ENCODE peak calls at places on chromosomes 12 and 14, in eight cellular contexts. E, Q, W, V, I, Z, J and U are unnamed samples.

GRCh38 chr14:105144231-105144665 is 24.3 kb downstream of the JAG2 start:
- DNase-seq in V (no peak), W (no peak), Q (no peak), Z (no peak), E (no peak), I (no peak), J (no peak), U (no peak)

GRCh38 chr14:68977137-68977740 is 1.9 kb downstream of the ACTN1 start:
- DNase-seq in W (no peak), I (no peak), V (no peak), E (peak; percentile 63), Z (no peak), J (peak; percentile 12), Q (no peak), U (no peak)

GRCh38 chr14:77547512-77547911 is 48.9 kb upstream of the ISM2 start:
- DNase-seq in Z (no peak), I (no peak), E (no peak), Q (no peak), W (no peak), V (no peak), J (no peak), U (no peak)

GRCh38 chr12:674272-674781 is 11.1 kb upstream of the NINJ2 start:
- DNase-seq in V (no peak), Q (no peak), Z (no peak), I (no peak), E (no peak), J (peak; percentile 31), W (no peak), U (no peak)

GRCh38 chr12:9049520-9050133 is 60.3 kb downstream of the KLRG1 start:
- DNase-seq in Z (no peak), W (no peak), J (peak; percentile 59), V (peak; percentile 29), I (peak; percentile 18), E (peak; percentile 52), Q (no peak), U (no peak)

GRCh38 chr12:116062698-116063097 is 214.8 kb downstream of the MED13L start:
- DNase-seq in W (peak; percentile 33), I (no peak), Z (no peak), Q (no peak), V (no peak), E (no peak), J (no peak), U (no peak)

GRCh38 chr12:119417440-119417839 is 82.9 kb downstream of the CCDC60 start:
- DNase-seq in E (no peak), J (no peak), Z (no peak), W (no peak), I (no peak), Q (no peak), V (no peak), U (no peak)

GRCh38 chr12:26153421-26154154 is 28.8 kb upstream of the BHLHE41 start:
- DNase-seq in Q (no peak), E (no peak), W (no peak), V (peak; percentile 82), J (peak; percentile 57), I (peak; percentile 85), Z (peak; percentile 59), U (no peak)

GRCh38 chr12:25992026-25992782 is 33.7 kb downstream of the RASSF8 start:
- DNase-seq in Z (peak; percentile 25), I (no peak), W (no peak), Q (no peak), J (no peak), V (peak; percentile 8), E (no peak), U (no peak)

GRCh38 chr14:77505031-77505430 is 6.4 kb upstream of the ISM2 start:
- DNase-seq in E (no peak), I (no peak), V (no peak), Z (no peak), W (no peak), Q (no peak), J (no peak), U (no peak)

GRCh38 chr14:22774011-22774706 is 7.7 kb downstream of the OXA1L start:
- DNase-seq in Q (no peak), E (peak; percentile 29), I (no peak), J (no peak), V (no peak), Z (no peak), W (no peak), U (no peak)

GRCh38 chr12:91326043-91327027 is 143.7 kb upstream of the DCN start:
- DNase-seq in I (no peak), V (peak; percentile 43), E (peak; percentile 63), W (peak; percentile 96), Q (peak; percentile 34), Z (peak; percentile 52), J (peak; percentile 61), U (no peak)

GRCh38 chr12:97109441-97109840 is 202.4 kb downstream of the NEDD1 start:
- DNase-seq in V (no peak), W (no peak), I (no peak), Q (no peak), E (no peak), Z (no peak), J (no peak), U (no peak)

GRCh38 chr14:65949711-65950516 is 536.3 kb upstream of the CCDC196 start:
- DNase-seq in E (no peak), Q (no peak), W (no peak), J (no peak), I (no peak), V (peak; percentile 11), Z (peak; percentile 70), U (no peak)

GRCh38 chr14:72401632-72402428 is 469.6 kb downstream of the RGS6 start:
- DNase-seq in E (no peak), Z (no peak), V (no peak), I (no peak), W (no peak), Q (no peak), J (no peak), U (no peak)

GRCh38 chr12:128976120-128976519 is 122.8 kb downstream of the GLT1D1 start:
- DNase-seq in I (no peak), Z (peak; percentile 36), W (no peak), J (peak; percentile 13), V (no peak), Q (peak; percentile 26), E (peak; percentile 87), U (no peak)

GRCh38 chr14:100982764-100983163 is 79.2 kb upstream of the RTL1 start:
- DNase-seq in Q (no peak), Z (no peak), V (peak; percentile 13), J (no peak), E (no peak), W (no peak), I (no peak), U (no peak)

GRCh38 chr12:6842075-6842474 is 1.4 kb downstream of the GNB3 start:
- DNase-seq in E (no peak), V (no peak), W (no peak), Z (no peak), Q (no peak), J (no peak), I (no peak), U (no peak)

GRCh38 chr14:81427348-81428058 is 27.4 kb upstream of the STON2 start:
- DNase-seq in V (no peak), J (peak; percentile 89), E (peak; percentile 22), W (no peak), I (no peak), Z (no peak), Q (no peak), U (no peak)

GRCh38 chr12:102950107-102950949 is 7.1 kb upstream of the ASCL1 start:
- DNase-seq in Z (peak; percentile 46), I (no peak), Q (peak; percentile 54), V (no peak), W (no peak), J (no peak), E (peak; percentile 83), U (no peak)
- TF ChIP-seq CTCF in Z (peak; percentile 16), I (no peak), Q (peak; percentile 54), V (no peak), W (peak; percentile 12), J (no peak), E (peak; percentile 57), U (no peak)

DNA sequence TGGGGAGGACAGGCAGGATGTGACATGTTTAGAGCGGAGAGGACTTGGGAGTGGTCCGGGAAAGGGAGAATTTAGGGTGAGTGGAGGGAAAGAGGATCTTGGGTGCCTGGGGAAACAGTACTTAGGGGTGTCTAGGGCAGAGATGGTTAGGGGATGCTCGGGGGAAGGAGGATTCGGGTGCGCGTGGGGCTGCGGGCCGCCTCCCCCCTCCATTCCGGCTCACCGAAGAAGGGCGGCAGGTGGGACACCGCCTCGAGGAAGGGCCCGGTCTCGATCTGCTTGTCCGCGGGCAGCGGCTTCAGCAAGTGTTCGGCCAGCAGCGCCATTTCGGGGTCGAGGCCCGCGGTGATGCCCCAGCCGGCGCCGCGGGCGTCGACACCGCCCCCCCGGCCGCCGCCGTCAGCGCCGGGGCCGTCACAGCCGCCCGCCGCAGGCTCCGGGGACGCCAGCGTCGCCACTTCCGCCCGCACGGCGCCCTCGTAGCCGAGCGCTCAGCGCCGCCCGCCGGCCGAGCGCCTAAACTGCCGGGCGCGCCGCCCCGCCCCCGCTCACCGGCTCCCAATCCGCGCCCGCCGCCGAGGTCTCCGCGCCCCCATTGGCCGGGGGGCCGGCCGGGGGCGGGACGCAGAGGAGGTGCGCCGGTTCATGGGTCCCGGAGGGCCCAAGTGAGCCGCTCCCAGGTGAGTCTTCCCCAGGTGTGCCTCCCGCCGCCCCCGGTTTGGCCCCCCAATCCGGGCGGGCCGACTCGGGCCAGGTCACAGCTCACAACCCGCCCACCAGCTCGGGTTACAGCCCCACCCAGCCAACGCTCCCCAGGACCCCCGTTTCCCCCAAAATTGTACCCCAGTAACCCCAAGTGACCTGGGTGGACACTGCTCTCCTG is at the start of gene GLTP:
- DNase-seq in E (peak; percentile 97), Z (peak; percentile 91), Q (peak; percentile 83), W (peak; percentile 67), J (peak; percentile 91), V (peak; percentile 94), I (no peak), U (peak; percentile 75)
- TF ChIP-seq CTCF in E (peak; percentile 55), Z (peak; percentile 100), Q (peak; percentile 67), W (peak; percentile 98), J (no peak), V (peak; percentile 91), I (peak; percentile 18), U (peak; percentile 68)

GRCh38 chr12:57216014-57216891 is at the start of gene NXPH4:
- DNase-seq in I (no peak), J (no peak), W (no peak), Z (peak; percentile 69), E (peak; percentile 70), V (no peak), Q (no peak), U (no peak)
- TF ChIP-seq CTCF in I (no peak), J (no peak), W (no peak), Z (no peak), E (no peak), V (no peak), Q (no peak), U (no peak)

DNA sequence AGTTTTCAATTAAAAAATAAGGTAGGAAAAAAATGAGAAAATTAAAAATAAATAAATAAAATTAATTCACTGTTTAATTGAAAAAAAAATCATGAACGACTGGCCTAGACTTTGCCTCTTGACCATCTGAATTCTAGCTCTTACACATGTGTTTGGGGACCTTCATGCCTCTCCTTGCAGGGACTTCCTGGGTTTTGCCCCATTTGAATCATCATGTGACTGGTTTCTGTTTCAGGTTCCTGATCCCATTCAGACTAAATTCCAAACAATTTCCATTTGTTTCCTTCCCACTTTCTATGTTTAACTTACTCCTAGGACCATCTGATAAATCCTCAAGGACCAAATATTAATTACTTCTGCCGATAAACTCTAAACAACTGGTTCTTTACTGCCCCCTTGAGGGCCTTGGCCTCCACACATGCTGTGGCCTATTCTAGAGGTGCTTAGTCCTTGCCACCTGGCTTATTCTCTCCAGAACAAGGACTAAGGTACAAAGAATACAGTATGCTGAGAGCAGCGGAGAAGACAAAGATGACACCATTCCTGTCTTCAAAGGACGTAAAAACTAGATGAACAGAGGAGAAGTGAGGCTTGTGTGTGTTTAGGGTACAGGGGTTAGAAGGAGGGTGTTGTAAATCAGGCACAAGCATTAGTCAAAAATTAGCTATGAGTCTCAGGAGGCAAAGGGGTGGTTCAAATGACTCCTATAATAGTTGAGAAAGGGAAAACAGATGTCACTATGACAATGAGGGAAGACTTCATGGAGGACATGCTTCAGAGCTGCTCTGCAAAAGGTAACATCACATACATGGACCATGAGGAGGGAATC is 125.8 kb upstream of the AVPR1A start:
- DNase-seq in I (no peak), W (peak; percentile 45), E (peak; percentile 78), J (peak; percentile 67), Z (peak; percentile 74), V (peak; percentile 13), Q (peak; percentile 17), U (no peak)
- TF ChIP-seq CTCF in I (peak; percentile 66), W (peak; percentile 12), E (peak; percentile 92), J (peak; percentile 93), Z (peak; percentile 56), V (peak; percentile 29), Q (peak; percentile 83), U (peak; percentile 62)